ENCODE peak calls at places on chromosomes 13 and 19, in ten cellular contexts. U, M, S, T, Z, W, X, L, Q and I are unnamed samples.

GRCh38 chr19:33832633-33833032 is 36.0 kb downstream of the KCTD15 start:
- DNase-seq in U (no peak), M (no peak), S (no peak), T (no peak), Z (no peak), W (no peak), X (no peak), L (no peak), Q (no peak), I (no peak)

GRCh38 chr19:51272183-51272817 is 21.4 kb downstream of the SIGLECL1 start:
- DNase-seq in U (peak; percentile 4), M (no peak), S (no peak), T (no peak), Z (no peak), W (no peak), X (peak; percentile 54), L (no peak), Q (no peak), I (no peak)

GRCh38 chr19:29724741-29725140 is 9.7 kb upstream of the C19orf12 start:
- DNase-seq in U (peak; percentile 43), M (no peak), S (no peak), T (no peak), Z (no peak), W (no peak), X (no peak), L (no peak), Q (no peak), I (no peak)

GRCh38 chr13:20565120-20565736 is 1.7 kb upstream of the IFT88 start:
- DNase-seq in U (peak; percentile 22), M (no peak), S (no peak), T (no peak), Z (no peak), W (no peak), X (no peak), L (no peak), Q (no peak), I (no peak)

GRCh38 chr13:71704650-71705049 is 162.4 kb downstream of the DACH1 start:
- DNase-seq in U (no peak), M (no peak), S (no peak), T (no peak), Z (no peak), W (no peak), X (no peak), L (no peak), Q (no peak), I (no peak)

GRCh38 chr13:90084684-90085290 is 1262.7 kb upstream of the MIR17HG start:
- DNase-seq in U (no peak), M (no peak), S (no peak), T (no peak), Z (no peak), W (no peak), X (no peak), L (no peak), Q (no peak), I (no peak)

GRCh38 chr13:32031025-32031814 is at the start of gene FRY:
- DNase-seq in U (peak; percentile 94), M (peak; percentile 74), S (peak; percentile 41), T (peak; percentile 51), Z (peak; percentile 56), W (peak; percentile 67), X (peak; percentile 76), L (peak; percentile 54), Q (peak; percentile 29), I (peak; percentile 39)

GRCh38 chr13:97141564-97142005 is 80.5 kb upstream of the MBNL2 start:
- DNase-seq in U (peak; percentile 65), M (peak; percentile 23), S (no peak), T (peak; percentile 62), Z (no peak), W (no peak), X (no peak), L (peak; percentile 50), Q (no peak), I (no peak)

GRCh38 chr19:19474950-19475781 is 40.2 kb downstream of the TSSK6 start:
- DNase-seq in U (peak; percentile 73), M (no peak), S (no peak), T (no peak), Z (no peak), W (no peak), X (no peak), L (no peak), Q (no peak), I (no peak)

GRCh38 chr19:18301718-18302111 is 20.3 kb upstream of the JUND start:
- DNase-seq in U (no peak), M (no peak), S (no peak), T (no peak), Z (no peak), W (no peak), X (no peak), L (no peak), Q (no peak), I (no peak)

GRCh38 chr13:77478645-77478997 is 56.9 kb upstream of the SCEL start:
- DNase-seq in U (no peak), M (no peak), S (no peak), T (no peak), Z (no peak), W (no peak), X (no peak), L (no peak), Q (no peak), I (no peak)
- H3K27ac ChIP-seq in U (peak overlapping the region; percentile 1), M (no peak overlapping the region), S (no peak overlapping the region), T (no peak overlapping the region), Z (peak overlapping the region; percentile 66), W (no peak overlapping the region), X (no peak overlapping the region), L (no peak overlapping the region), Q (no peak overlapping the region), I (no peak overlapping the region)

DNA sequence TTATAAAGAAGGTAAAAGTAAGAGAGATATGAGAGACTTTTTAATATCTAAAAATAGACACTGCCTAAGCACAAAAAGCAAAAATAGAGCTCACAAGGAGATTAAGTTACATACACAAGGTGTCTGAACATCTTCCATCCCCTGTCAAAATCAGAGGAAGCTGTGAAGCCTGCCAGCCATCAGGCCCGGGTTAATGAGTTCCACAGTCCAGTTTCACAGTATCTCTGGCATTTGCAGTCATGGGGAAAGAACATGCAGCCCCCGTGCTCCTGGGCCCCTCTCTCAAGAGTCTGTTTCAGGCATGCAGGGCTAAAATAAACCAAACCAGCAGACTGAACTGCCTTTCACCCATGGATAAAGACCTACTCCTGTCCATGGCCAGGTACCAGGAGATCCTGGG is 79.2 kb downstream of the TBC1D4 start:
- DNase-seq in U (no peak), M (no peak), S (no peak), T (no peak), Z (no peak), W (no peak), X (no peak), L (no peak), Q (no peak), I (no peak)
- H3K4me1 ChIP-seq in U (peaks cover 4% of the 10 kb centered on the region), M (peaks cover 7% of the 10 kb centered on the region), S (no peaks in the 10 kb centered on the region), T (peaks cover 4% of the 10 kb centered on the region), Z (peaks cover 71% of the 10 kb centered on the region), W (no peaks in the 10 kb centered on the region), X (no peaks in the 10 kb centered on the region), L (peaks cover 12% of the 10 kb centered on the region), Q (no peaks in the 10 kb centered on the region), I (no peaks in the 10 kb centered on the region)

GRCh38 chr13:40287428-40287827 is 379.0 kb downstream of the FOXO1 start:
- DNase-seq in U (no peak), M (no peak), S (no peak), T (no peak), Z (no peak), W (no peak), X (no peak), L (no peak), Q (no peak), I (no peak)
- H3K27ac ChIP-seq in U (no peak overlapping the region), M (no peak overlapping the region), S (no peak overlapping the region), T (no peak overlapping the region), Z (no peak overlapping the region), W (no peak overlapping the region), X (no peak overlapping the region), L (no peak overlapping the region), Q (no peak overlapping the region), I (no peak overlapping the region)

GRCh38 chr19:42284641-42285341 is 15.7 kb downstream of the CIC start:
- DNase-seq in U (peak; percentile 39), M (peak; percentile 29), S (no peak), T (no peak), Z (no peak), W (peak; percentile 45), X (no peak), L (no peak), Q (no peak), I (no peak)
- H3K4me1 ChIP-seq in U (peaks cover 27% of the 10 kb centered on the region), M (peaks cover 35% of the 10 kb centered on the region), S (peaks cover 33% of the 10 kb centered on the region), T (peaks cover 33% of the 10 kb centered on the region), Z (peaks cover 44% of the 10 kb centered on the region), W (peaks cover 36% of the 10 kb centered on the region), X (no peaks in the 10 kb centered on the region), L (peaks cover 31% of the 10 kb centered on the region), Q (peaks cover 33% of the 10 kb centered on the region), I (peaks cover 17% of the 10 kb centered on the region)

DNA sequence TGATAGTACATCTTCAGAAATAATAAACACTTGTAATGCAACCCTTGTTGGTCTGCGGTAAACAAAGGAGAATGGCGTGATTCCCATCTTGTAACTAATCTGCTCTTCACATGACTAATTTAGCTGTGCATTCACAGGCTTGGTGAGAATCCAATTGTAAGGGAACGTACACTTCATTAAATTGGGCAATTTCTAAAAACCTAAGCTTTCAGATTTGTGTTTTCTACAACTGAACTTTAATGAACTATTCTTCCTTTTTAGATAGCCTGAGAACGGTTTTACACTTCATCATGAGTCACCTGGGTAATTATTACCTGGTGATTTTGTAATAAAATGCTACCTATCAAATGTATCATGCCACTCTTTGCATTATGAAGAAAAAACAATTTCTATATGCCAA is 306.9 kb downstream of the KLF5 start:
- DNase-seq in U (peak; percentile 24), M (no peak), S (no peak), T (no peak), Z (no peak), W (no peak), X (no peak), L (no peak), Q (no peak), I (no peak)
- H3K27ac ChIP-seq in U (no peak overlapping the region), M (no peak overlapping the region), S (no peak overlapping the region), T (no peak overlapping the region), Z (no peak overlapping the region), W (no peak overlapping the region), X (no peak overlapping the region), L (peak overlapping the region; percentile 64), Q (no peak overlapping the region), I (peak overlapping the region; percentile 88)